ENCODE peak calls at places on chromosomes 16 and 17, in four cellular contexts. One of them, this sample, is unnamed.

GRCh38 chr17:412211-413015 is 59.8 kb upstream of the RPH3AL start:
- DNase-seq in PC-9: no peak
- DNase-seq in fibroblast of villous mesenchyme: peak
- DNase-seq in stomach: peak
- DNase-seq in this sample: peak

GRCh38 chr17:58630883-58631522 is 60.8 kb downstream of the TEX14 start:
- DNase-seq in stomach: peak
- DNase-seq in PC-9: no peak
- DNase-seq in fibroblast of villous mesenchyme: no peak
- DNase-seq in this sample: no peak

GRCh38 chr17:10171057-10171456 is 27.3 kb downstream of the GAS7 start:
- DNase-seq in PC-9: no peak
- DNase-seq in fibroblast of villous mesenchyme: peak
- DNase-seq in stomach: no peak
- DNase-seq in this sample: no peak

GRCh38 chr17:37176683-37177082 is 199.1 kb upstream of the C17orf78 start:
- DNase-seq in fibroblast of villous mesenchyme: no peak
- DNase-seq in stomach: no peak
- DNase-seq in PC-9: no peak
- DNase-seq in this sample: no peak

GRCh38 chr17:65876985-65877384 is 314.9 kb downstream of the CEP112 start:
- DNase-seq in PC-9: no peak
- DNase-seq in stomach: no peak
- DNase-seq in fibroblast of villous mesenchyme: no peak
- DNase-seq in this sample: no peak

GRCh38 chr16:3188925-3189825 is 1.2 kb downstream of the OR1F1 start:
- DNase-seq in fibroblast of villous mesenchyme: peak
- DNase-seq in PC-9: peak
- DNase-seq in stomach: no peak
- DNase-seq in this sample: no peak

GRCh38 chr16:55488306-55488705 is 9.3 kb downstream of the MMP2 start:
- DNase-seq in PC-9: no peak
- DNase-seq in fibroblast of villous mesenchyme: no peak
- DNase-seq in stomach: no peak
- DNase-seq in this sample: no peak

GRCh38 chr17:33385713-33386112 is 92.6 kb upstream of the ASIC2 start:
- DNase-seq in stomach: no peak
- DNase-seq in fibroblast of villous mesenchyme: no peak
- DNase-seq in PC-9: no peak
- DNase-seq in this sample: no peak

GRCh38 chr17:81854974-81855774 is 5.2 kb downstream of the P4HB start:
- DNase-seq in fibroblast of villous mesenchyme: no peak
- DNase-seq in PC-9: no peak
- DNase-seq in stomach: peak
- DNase-seq in this sample: no peak

GRCh38 chr17:60510031-60510430 is 16.0 kb downstream of the APPBP2 start:
- DNase-seq in stomach: no peak
- DNase-seq in PC-9: no peak
- DNase-seq in fibroblast of villous mesenchyme: no peak
- DNase-seq in this sample: no peak

GRCh38 chr16:31090540-31090939 is 1.8 kb upstream of the PRSS53 start:
- DNase-seq in fibroblast of villous mesenchyme: no peak
- DNase-seq in PC-9: peak
- DNase-seq in stomach: no peak
- DNase-seq in this sample: no peak

GRCh38 chr17:31437720-31438400 is 46.4 kb downstream of the RAB11FIP4 start:
- DNase-seq in stomach: no peak
- DNase-seq in PC-9: no peak
- DNase-seq in fibroblast of villous mesenchyme: no peak
- DNase-seq in this sample: no peak

GRCh38 chr17:62899349-62899748 is 66.7 kb upstream of the TANC2 start:
- DNase-seq in stomach: no peak
- DNase-seq in fibroblast of villous mesenchyme: no peak
- DNase-seq in PC-9: no peak
- DNase-seq in this sample: no peak

GRCh38 chr17:12024332-12024731 is 3.7 kb downstream of the MAP2K4 start:
- DNase-seq in fibroblast of villous mesenchyme: no peak
- DNase-seq in stomach: no peak
- DNase-seq in PC-9: peak
- DNase-seq in this sample: no peak

GRCh38 chr17:77281024-77281903 is 140.5 kb downstream of the SEC14L1 start:
- DNase-seq in PC-9: peak
- DNase-seq in fibroblast of villous mesenchyme: peak
- DNase-seq in stomach: peak
- DNase-seq in this sample: no peak

GRCh38 chr16:59535298-59535697 is 801.2 kb upstream of the GOT2 start:
- DNase-seq in PC-9: no peak
- DNase-seq in fibroblast of villous mesenchyme: no peak
- DNase-seq in stomach: no peak
- DNase-seq in this sample: no peak

GRCh38 chr16:22977294-22977697 is 163.3 kb downstream of the HS3ST2 start:
- DNase-seq in stomach: no peak
- DNase-seq in fibroblast of villous mesenchyme: peak
- DNase-seq in PC-9: no peak
- DNase-seq in this sample: no peak

GRCh38 chr17:81509048-81509686 is 3.4 kb downstream of the ACTG1 start:
- DNase-seq in fibroblast of villous mesenchyme: no peak
- DNase-seq in PC-9: peak
- DNase-seq in stomach: no peak
- DNase-seq in this sample: no peak

GRCh38 chr17:7393613-7394451 is 493 bp downstream of the PLSCR3 start:
- DNase-seq in fibroblast of villous mesenchyme: no peak
- DNase-seq in stomach: peak
- DNase-seq in PC-9: no peak
- DNase-seq in this sample: no peak

GRCh38 chr16:67395458-67396158 is 2.3 kb upstream of the TPPP3 start:
- DNase-seq in PC-9: no peak
- DNase-seq in fibroblast of villous mesenchyme: no peak
- DNase-seq in stomach: no peak
- DNase-seq in this sample: no peak

GRCh38 chr17:48048321-48049140 is at the start of gene NFE2L1:
- DNase-seq in PC-9: peak
- DNase-seq in stomach: peak
- DNase-seq in fibroblast of villous mesenchyme: peak
- DNase-seq in this sample: peak

GRCh38 chr16:47507701-47508100 is 46.6 kb downstream of the PHKB start:
- DNase-seq in stomach: no peak
- DNase-seq in fibroblast of villous mesenchyme: peak
- DNase-seq in PC-9: no peak
- DNase-seq in this sample: no peak

GRCh38 chr16:82580293-82580900 is 46.4 kb upstream of the CDH13 start:
- DNase-seq in PC-9: no peak
- DNase-seq in stomach: peak
- DNase-seq in fibroblast of villous mesenchyme: peak
- DNase-seq in this sample: no peak

GRCh38 chr17:42113293-42114069 is 967 bp upstream of the DHX58 start:
- DNase-seq in stomach: no peak
- DNase-seq in PC-9: no peak
- DNase-seq in fibroblast of villous mesenchyme: no peak
- DNase-seq in this sample: no peak

GRCh38 chr17:1002771-1003555 is 6.0 kb downstream of the TIMM22 start:
- DNase-seq in stomach: no peak
- DNase-seq in PC-9: no peak
- DNase-seq in fibroblast of villous mesenchyme: peak
- DNase-seq in this sample: peak

DNA sequence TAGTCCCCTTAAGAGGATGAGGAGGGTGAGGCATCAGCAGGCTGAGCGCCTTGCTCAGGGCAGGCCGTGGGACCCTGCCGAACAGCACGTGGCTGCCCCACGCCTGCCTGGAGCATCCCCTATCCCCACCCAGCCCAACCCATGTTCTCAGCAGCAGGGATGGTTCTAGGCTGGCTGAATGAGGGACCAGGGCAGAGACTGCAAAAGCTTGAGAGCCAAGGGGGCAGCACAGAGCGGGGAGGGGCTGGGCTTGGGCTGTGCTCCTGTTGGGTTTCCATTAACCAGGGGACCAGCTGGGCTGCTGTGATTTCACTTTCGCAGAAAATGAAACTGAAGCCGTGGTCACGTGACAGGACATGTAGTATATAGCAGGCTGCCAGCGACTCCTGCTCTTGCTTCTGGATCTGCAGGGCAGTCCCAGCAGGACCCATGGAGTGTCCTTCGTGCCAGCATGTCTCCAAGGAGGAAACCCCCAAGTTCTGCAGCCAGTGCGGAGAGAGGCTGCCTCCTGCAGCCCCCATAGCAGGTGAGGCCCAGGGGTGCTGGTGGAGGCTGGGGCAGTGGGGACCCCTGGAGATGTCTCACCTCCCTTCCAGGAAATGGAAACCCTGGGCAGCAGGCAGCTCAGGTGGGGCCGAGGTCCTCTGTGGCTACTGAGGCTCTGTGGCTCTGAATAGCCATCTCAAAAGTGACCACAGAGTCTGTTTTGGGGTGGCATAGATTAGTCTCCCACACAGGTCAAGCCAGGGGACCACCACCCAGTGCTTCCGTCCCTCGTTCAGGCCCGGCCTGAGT is 2.8 kb downstream of the RNF213 start:
- DNase-seq in stomach: peak
- DNase-seq in PC-9: no peak
- DNase-seq in fibroblast of villous mesenchyme: peak
- DNase-seq in this sample: peak
- TF ChIP-seq CTCF in stomach: no peak
- TF ChIP-seq CTCF in PC-9: no peak
- TF ChIP-seq CTCF in fibroblast of villous mesenchyme: no peak
- TF ChIP-seq CTCF in this sample: no peak

DNA sequence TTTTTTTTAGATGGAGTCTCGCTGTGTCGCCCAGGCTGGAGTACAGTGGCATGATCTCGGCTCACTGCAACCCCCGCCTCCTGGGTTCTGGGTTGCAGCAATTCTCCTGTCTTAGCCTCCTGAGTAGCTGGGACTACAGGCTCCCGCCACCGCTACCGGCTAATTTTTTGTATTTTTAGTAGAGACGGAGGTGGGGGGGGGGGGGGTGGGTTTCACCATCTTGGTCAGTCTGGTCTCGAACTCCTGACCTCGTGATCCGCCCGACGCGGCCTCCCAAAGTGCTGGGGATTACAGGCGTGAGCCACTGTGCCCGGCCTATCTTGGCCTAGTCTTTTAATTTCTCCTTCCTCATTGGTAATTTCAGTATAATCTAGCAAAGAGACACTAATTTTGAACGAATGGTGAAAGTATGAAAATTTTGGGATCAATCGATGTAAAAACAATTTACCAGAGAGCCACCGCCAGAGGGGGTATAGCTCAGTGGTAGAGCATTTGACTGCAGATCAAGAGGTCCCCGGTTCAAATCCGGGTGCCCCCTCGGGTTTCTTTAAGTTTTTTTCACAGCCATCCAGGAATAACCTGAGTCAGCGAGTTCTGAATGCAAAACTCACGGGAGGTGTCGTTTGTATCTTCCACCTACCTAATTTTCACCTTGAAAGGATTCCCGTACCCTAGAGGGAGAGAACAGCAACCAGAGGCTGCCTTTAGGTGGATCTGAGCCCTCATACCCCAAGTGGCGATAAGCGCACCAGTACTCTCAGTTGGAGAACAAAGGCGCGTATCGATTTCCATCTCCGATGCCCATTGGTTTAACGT is 2.5 kb upstream of the LASP1 start:
- DNase-seq in PC-9: peak
- DNase-seq in stomach: peak
- DNase-seq in fibroblast of villous mesenchyme: peak
- DNase-seq in this sample: no peak
- TF ChIP-seq CTCF in PC-9: peak
- TF ChIP-seq CTCF in stomach: peak
- TF ChIP-seq CTCF in fibroblast of villous mesenchyme: peak
- TF ChIP-seq CTCF in this sample: peak

GRCh38 chr16:88063201-88063773 is 112.1 kb downstream of the BANP start:
- DNase-seq in stomach: no peak
- DNase-seq in PC-9: no peak
- DNase-seq in fibroblast of villous mesenchyme: peak
- DNase-seq in this sample: peak
- TF ChIP-seq CTCF in stomach: no peak
- TF ChIP-seq CTCF in PC-9: no peak
- TF ChIP-seq CTCF in fibroblast of villous mesenchyme: peak
- TF ChIP-seq CTCF in this sample: peak

DNA sequence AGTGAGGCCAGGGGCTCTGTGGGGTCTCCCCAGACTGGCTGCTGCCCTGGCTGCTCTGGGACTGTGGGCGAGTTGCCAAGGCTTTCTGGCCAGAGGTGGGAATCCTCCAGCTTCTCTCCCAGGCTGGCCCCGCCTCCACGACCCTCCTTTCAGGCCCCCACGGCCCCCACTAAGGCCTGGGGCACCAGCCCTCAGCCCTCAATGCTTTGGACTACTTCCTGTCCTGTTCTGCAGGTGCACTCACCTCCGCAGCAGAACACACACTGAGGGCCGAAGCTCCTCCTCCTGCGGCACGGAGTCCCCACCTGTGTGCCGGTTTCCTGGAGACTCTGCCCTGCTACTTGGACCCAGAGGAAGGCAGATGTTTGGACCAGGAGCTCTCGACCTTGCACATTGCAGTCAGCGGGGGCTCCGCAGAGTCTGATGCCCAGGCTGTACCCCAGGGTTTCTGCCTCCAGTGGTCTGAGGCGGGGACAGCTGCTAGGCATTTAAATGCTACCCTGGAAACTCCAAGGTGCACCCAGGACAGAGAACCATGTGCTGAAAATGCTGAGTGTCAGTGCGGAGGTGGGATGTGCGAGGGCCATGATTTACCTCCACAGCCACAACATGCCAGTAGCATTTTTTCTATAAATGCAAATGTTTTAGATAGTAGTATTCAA is 223.8 kb downstream of the IRF8 start:
- DNase-seq in stomach: no peak
- DNase-seq in fibroblast of villous mesenchyme: no peak
- DNase-seq in PC-9: no peak
- DNase-seq in this sample: no peak
- TF ChIP-seq CTCF in stomach: no peak
- TF ChIP-seq CTCF in fibroblast of villous mesenchyme: no peak
- TF ChIP-seq CTCF in PC-9: no peak
- TF ChIP-seq CTCF in this sample: no peak

DNA sequence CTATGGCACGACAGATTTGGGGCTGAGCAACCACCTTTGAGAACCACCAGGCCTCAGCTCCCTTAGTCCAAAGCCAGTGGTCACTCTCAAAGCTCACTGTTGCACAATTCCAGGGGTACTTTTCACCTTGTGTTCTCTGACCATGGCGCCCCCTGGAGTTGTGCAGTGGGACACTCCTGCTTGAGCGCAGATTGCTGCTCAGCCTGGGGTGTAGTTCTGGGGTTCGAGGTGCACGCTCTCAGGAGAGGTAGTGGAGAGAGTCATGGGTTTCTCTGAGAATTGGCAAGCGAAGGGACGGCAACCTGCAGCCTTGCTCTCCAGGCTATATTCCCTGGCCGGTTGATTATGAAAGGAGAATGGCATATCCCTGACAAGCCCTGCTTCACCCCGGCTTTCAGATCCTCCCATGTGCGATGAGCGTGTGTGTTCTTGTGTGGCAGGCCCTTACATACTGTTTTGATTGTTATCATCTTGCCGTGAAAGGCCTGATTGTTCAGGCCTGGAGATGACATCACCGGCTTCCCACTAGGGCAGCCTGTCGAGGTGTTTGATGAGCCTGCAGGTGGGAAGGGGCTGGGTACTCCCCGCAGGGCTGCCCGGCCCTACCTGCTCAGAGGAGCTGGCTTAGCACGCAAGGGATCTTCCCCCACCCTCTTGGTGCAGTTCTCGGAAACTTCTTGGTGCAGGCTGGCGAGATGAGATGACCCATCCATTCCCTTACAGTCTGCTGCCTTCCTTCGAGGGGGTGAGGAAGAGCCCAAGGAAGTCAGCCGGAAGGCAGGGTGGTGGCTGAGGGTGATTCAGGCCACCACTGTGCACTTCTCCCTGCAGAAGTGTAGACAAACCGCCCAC is 431.2 kb downstream of the SLC39A11 start:
- DNase-seq in PC-9: peak
- DNase-seq in fibroblast of villous mesenchyme: no peak
- DNase-seq in stomach: no peak
- DNase-seq in this sample: no peak
- TF ChIP-seq CTCF in PC-9: peak
- TF ChIP-seq CTCF in fibroblast of villous mesenchyme: peak
- TF ChIP-seq CTCF in stomach: no peak
- TF ChIP-seq CTCF in this sample: peak

This sample was measured in AG09319.